ENCODE peak calls at places on chromosomes 6 and 20, in five cellular contexts. M is K562, Z is HepG2, X is A549, A is GM12878. I is an unnamed sample.
A peak's percentile ranks its signal among the peaks of the same experiment; 100 is the strongest.

GRCh38 chr6:1970151-1970561 is 275.2 kb downstream of the GMDS start:
- DNase-seq in M (no peak), Z (no peak), X (no peak), A (no peak), I (peak; percentile 31)

GRCh38 chr6:110652520-110652919 is 162.7 kb downstream of the CDK19 start:
- DNase-seq in M (no peak), Z (no peak), X (no peak), A (no peak), I (no peak)

GRCh38 chr6:113347420-113347819 is 509.7 kb upstream of the MARCKS start:
- DNase-seq in M (no peak), Z (no peak), X (no peak), A (no peak), I (no peak)

GRCh38 chr6:1392813-1393640 is 3.7 kb downstream of the FOXF2 start:
- DNase-seq in M (no peak), Z (no peak), X (no peak), A (no peak), I (peak; percentile 62)

GRCh38 chr6:156845447-156845846 is 68.3 kb downstream of the ARID1B start:
- DNase-seq in M (no peak), Z (peak; percentile 13), X (no peak), A (no peak), I (no peak)

GRCh38 chr6:22024004-22024403 is 272.8 kb downstream of the PRL start:
- DNase-seq in M (peak; percentile 84), Z (no peak), X (no peak), A (no peak), I (no peak)

GRCh38 chr6:12208190-12208589 is 82.0 kb upstream of the EDN1 start:
- DNase-seq in M (no peak), Z (no peak), X (peak; percentile 46), A (no peak), I (no peak)

GRCh38 chr20:35166242-35166830 is 5.5 kb upstream of the PROCR start:
- DNase-seq in M (peak; percentile 62), Z (no peak), X (no peak), A (no peak), I (peak; percentile 61)

GRCh38 chr20:45963059-45964011 is 8.7 kb downstream of the ZNF335 start:
- DNase-seq in M (peak; percentile 64), Z (peak; percentile 82), X (peak; percentile 68), A (no peak), I (peak; percentile 81)

GRCh38 chr6:32083812-32084768 is 25.0 kb downstream of the TNXB start:
- DNase-seq in M (no peak), Z (no peak), X (no peak), A (no peak), I (no peak)

GRCh38 chr6:103183831-103184411 is 1675.8 kb downstream of the HACE1 start:
- DNase-seq in M (no peak), Z (no peak), X (no peak), A (no peak), I (peak; percentile 32)

GRCh38 chr6:35610830-35611229 is 77.9 kb downstream of the FKBP5 start:
- DNase-seq in M (no peak), Z (no peak), X (no peak), A (no peak), I (no peak)

GRCh38 chr20:22431419-22431818 is 153.0 kb downstream of the FOXA2 start:
- DNase-seq in M (no peak), Z (no peak), X (no peak), A (no peak), I (no peak)

GRCh38 chr20:38810926-38811325 is 5.4 kb downstream of the PPP1R16B start:
- DNase-seq in M (no peak), Z (no peak), X (no peak), A (no peak), I (no peak)

GRCh38 chr6:52403627-52404026 is 16.5 kb upstream of the EFHC1 start:
- DNase-seq in M (no peak), Z (no peak), X (no peak), A (no peak), I (no peak)

GRCh38 chr20:7673841-7674240 is 266.4 kb downstream of the HAO1 start:
- DNase-seq in M (no peak), Z (no peak), X (no peak), A (no peak), I (no peak)

DNA sequence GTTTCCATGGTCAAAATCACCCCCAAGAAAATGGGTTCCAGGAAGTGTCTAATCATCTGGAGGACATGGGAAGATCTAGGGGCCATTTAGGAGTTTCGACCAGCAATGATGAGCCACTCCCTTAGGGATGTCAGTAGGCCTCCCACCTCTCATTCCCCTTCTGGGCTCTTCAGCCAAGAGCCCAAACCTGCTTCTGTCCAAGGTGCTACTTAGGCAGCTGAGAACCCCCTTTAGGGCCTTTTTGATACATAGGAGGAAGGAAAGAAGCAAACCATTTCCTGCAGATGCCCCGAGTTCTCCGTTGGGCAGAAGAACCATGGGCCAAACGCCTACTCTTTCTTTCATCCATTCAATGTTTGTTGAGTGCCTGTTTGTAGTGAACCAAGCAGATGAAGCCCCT is 141.4 kb upstream of the RIN2 start:
- DNase-seq in M (no peak), Z (no peak), X (no peak), A (no peak), I (no peak)
- TF ChIP-seq JUNB in M (no peak), Z (no peak), X (no peak), A (no peak), I (no peak)

GRCh38 chr6:71134929-71135642 is 153.5 kb upstream of the OGFRL1 start:
- DNase-seq in M (peak; percentile 4), Z (peak; percentile 1), X (peak; percentile 2), A (no peak), I (peak; percentile 39)
- TF ChIP-seq CTCF in M (no peak), Z (no peak), X (no peak), A (no peak), I (peak; percentile 59)

DNA sequence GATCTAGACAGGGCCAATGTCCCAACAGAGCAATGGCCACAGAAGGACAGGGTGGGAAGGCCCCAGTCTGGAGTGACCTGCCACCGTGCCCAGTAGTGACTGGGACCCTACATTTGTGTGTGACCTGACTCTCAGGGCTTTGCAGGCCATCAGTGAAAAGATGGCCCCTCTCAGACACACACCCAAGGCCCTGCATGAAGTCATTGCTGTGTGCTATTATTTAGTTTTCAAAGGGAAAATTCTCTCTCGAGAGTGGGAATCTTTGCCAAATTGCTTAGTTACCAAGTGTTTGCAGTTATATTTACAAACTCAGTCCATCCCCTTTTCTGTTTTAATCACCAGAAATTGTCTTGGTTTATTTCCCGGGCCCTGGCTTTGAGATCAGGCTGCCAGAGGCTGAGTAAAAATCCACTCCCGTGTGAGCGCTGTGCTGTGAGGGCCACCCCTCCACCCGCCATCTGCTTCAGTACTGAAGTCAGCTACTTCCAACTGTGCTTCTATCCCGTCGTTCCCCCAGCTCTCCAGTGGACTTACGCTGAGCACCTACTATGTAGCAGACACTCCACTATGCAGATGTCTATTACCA is 163.1 kb downstream of the SOD2 start:
- DNase-seq in M (no peak), Z (no peak), X (no peak), A (no peak), I (no peak)
- TF ChIP-seq JUNB in M (no peak), Z (no peak), X (no peak), A (no peak), I (no peak)

DNA sequence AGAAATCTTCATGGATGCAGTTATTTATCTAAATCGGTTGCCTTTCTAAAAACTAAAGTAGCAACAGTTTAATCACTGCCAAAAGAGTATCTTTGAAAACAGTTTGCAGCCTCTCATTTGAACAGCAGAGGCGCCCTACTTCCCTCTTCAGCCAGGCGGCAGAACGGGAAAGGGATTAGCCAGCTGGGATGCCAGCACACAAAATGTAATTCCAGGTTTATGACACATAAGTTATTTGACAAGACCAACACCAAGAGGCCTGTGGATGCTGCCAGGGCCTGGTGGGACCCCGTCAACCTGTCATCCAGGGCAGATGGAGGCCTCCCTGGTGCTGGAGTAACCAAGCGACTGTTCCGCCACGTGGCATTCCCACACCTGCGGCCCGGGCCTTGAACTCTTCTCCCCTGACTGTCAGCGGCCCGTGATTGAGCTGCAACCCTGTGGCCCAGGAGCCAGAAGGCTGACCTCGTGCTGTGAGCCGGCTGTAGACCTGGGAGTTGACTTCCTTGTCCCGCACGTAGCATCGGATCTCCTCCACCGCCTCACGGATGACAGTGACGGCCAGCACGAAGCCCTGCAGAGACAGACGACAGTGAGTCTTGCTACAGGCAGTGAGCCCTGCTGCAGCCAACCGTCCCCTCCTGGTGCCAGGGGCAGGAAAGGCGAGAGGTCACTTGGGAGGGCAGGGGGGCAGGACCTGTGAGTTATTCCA is 55.5 kb downstream of the ATP9A start:
- DNase-seq in M (no peak), Z (peak; percentile 55), X (peak; percentile 66), A (no peak), I (peak; percentile 81)
- TF ChIP-seq CTCF in M (peak; percentile 56), Z (peak; percentile 43), X (peak; percentile 50), A (peak; percentile 2), I (peak; percentile 66)

GRCh38 chr6:19668710-19669109 is 168.5 kb upstream of the ID4 start:
- DNase-seq in M (no peak), Z (no peak), X (no peak), A (no peak), I (no peak)
- TF ChIP-seq JUNB in M (no peak), Z (no peak), X (no peak), A (no peak), I (no peak)